ENCODE peak calls at places on chromosomes 13 and 19, in eight cellular contexts. B is occipital lobe; G is H7; U is activated T-cell treated with anti-CD3 and anti-CD28 coated beads for 48 hours; R is pancreas; K is activated CD4-positive, alpha-beta T cell treated with anti-CD3 and anti-CD28 coated beads, Interleukin-2, amount 50 U/mL, for 1 hour; J is gastrocnemius medialis; P is NCI-H2029. E is an unnamed sample.

GRCh38 chr19:18954094-18954493 is 13.1 kb upstream of the HOMER3 start:
- DNase-seq in B (no peak), G (no peak), U (no peak), R (no peak), K (no peak), J (no peak), P (no peak), E (no peak)

GRCh38 chr13:41694902-41695301 is 237.6 kb downstream of the RGCC start:
- DNase-seq in B (no peak), G (no peak), U (no peak), R (no peak), K (no peak), J (peak), P (no peak), E (no peak)

GRCh38 chr13:87684850-87685735 is 13.9 kb downstream of the SLITRK5 start:
- DNase-seq in B (no peak), G (no peak), U (no peak), R (no peak), K (no peak), J (no peak), P (no peak), E (no peak)

GRCh38 chr19:38845374-38846024 is 4.3 kb downstream of the HNRNPL start:
- DNase-seq in B (no peak), G (peak), U (no peak), R (no peak), K (no peak), J (peak), P (no peak), E (no peak)

GRCh38 chr19:8429826-8430225 is 14.9 kb upstream of the HNRNPM start:
- DNase-seq in B (no peak), G (no peak), U (no peak), R (no peak), K (no peak), J (no peak), P (no peak), E (no peak)

GRCh38 chr13:45713106-45713690 is 11.1 kb downstream of the CBY2 start:
- DNase-seq in B (no peak), G (peak), U (no peak), R (no peak), K (no peak), J (no peak), P (no peak), E (no peak)

GRCh38 chr13:102700088-102701031 is 5.5 kb upstream of the METTL21C start:
- DNase-seq in B (no peak), G (no peak), U (no peak), R (no peak), K (no peak), J (peak), P (no peak), E (no peak)

GRCh38 chr13:75445717-75446529 is 36.0 kb downstream of the TBC1D4 start:
- DNase-seq in B (no peak), G (no peak), U (no peak), R (no peak), K (no peak), J (no peak), P (no peak), E (no peak)

GRCh38 chr13:59337070-59337469 is 826.7 kb downstream of the DIAPH3 start:
- DNase-seq in B (no peak), G (no peak), U (no peak), R (no peak), K (no peak), J (no peak), P (no peak), E (no peak)

GRCh38 chr13:58247080-58247479 is 615.5 kb downstream of the PCDH17 start:
- DNase-seq in B (no peak), G (no peak), U (no peak), R (no peak), K (no peak), J (no peak), P (no peak), E (no peak)

GRCh38 chr13:40388617-40389016 is 277.8 kb downstream of the FOXO1 start:
- DNase-seq in B (no peak), G (no peak), U (peak), R (no peak), K (peak), J (no peak), P (peak), E (peak)

GRCh38 chr19:8506402-8506957 is 4.0 kb upstream of the PRAM1 start:
- DNase-seq in B (no peak), G (peak), U (no peak), R (no peak), K (no peak), J (no peak), P (peak), E (no peak)

GRCh38 chr19:3573162-3573857 is 566 bp downstream of the HMG20B start:
- DNase-seq in B (no peak), G (peak), U (no peak), R (peak), K (no peak), J (no peak), P (no peak), E (no peak)

GRCh38 chr13:113145911-113146598 is 12.4 kb upstream of the PROZ start:
- DNase-seq in B (no peak), G (peak), U (no peak), R (no peak), K (no peak), J (no peak), P (no peak), E (no peak)

GRCh38 chr19:45177817-45178261 is at the start of gene TRAPPC6A:
- DNase-seq in B (no peak), G (no peak), U (no peak), R (no peak), K (no peak), J (no peak), P (peak), E (no peak)

GRCh38 chr19:30391554-30392551 is 19.7 kb downstream of the ZNF536 start:
- DNase-seq in B (no peak), G (peak), U (no peak), R (no peak), K (no peak), J (no peak), P (no peak), E (no peak)

GRCh38 chr19:48842744-48843162 is 6.5 kb upstream of the HSD17B14 start:
- DNase-seq in B (no peak), G (peak), U (no peak), R (no peak), K (peak), J (no peak), P (peak), E (peak)

GRCh38 chr19:34974631-34975030 is 10.6 kb upstream of the ZNF792 start:
- DNase-seq in B (no peak), G (no peak), U (no peak), R (no peak), K (no peak), J (no peak), P (no peak), E (no peak)

GRCh38 chr13:32471187-32471922 is 43.4 kb upstream of the N4BP2L1 start:
- DNase-seq in B (peak), G (no peak), U (no peak), R (no peak), K (no peak), J (no peak), P (no peak), E (no peak)

GRCh38 chr19:28710278-28710677 is 502.7 kb downstream of the UQCRFS1 start:
- DNase-seq in B (no peak), G (peak), U (no peak), R (no peak), K (no peak), J (no peak), P (peak), E (peak)

GRCh38 chr19:2034729-2035589 is 16.1 kb downstream of the MKNK2 start:
- DNase-seq in B (no peak), G (peak), U (peak), R (peak), K (peak), J (no peak), P (peak), E (peak)

GRCh38 chr13:112952759-112953541 is 16.1 kb upstream of the MCF2L start:
- DNase-seq in B (no peak), G (no peak), U (no peak), R (peak), K (no peak), J (no peak), P (no peak), E (no peak)

GRCh38 chr19:51687791-51688664 is 5.1 kb upstream of the SPACA6 start:
- DNase-seq in B (peak), G (peak), U (no peak), R (no peak), K (no peak), J (no peak), P (no peak), E (no peak)

GRCh38 chr19:58229255-58229639 is 533 bp downstream of the ZNF544 start:
- DNase-seq in B (no peak), G (peak), U (peak), R (no peak), K (peak), J (no peak), P (peak), E (no peak)

GRCh38 chr13:114032121-114032799 is 58.4 kb upstream of the C13orf46 start:
- DNase-seq in B (no peak), G (no peak), U (no peak), R (no peak), K (no peak), J (no peak), P (no peak), E (no peak)

GRCh38 chr19:14023404-14024235 is 4.3 kb upstream of the RLN3 start:
- DNase-seq in B (no peak), G (peak), U (no peak), R (peak), K (no peak), J (no peak), P (no peak), E (no peak)

GRCh38 chr19:4474504-4475136 is 2.5 kb downstream of the HDGFL2 start:
- DNase-seq in B (peak), G (peak), U (no peak), R (no peak), K (no peak), J (no peak), P (no peak), E (peak)

GRCh38 chr19:28700176-28700575 is 512.8 kb downstream of the UQCRFS1 start:
- DNase-seq in B (no peak), G (no peak), U (no peak), R (no peak), K (no peak), J (no peak), P (no peak), E (no peak)

GRCh38 chr13:34078334-34078999 is 260.5 kb downstream of the RFC3 start:
- DNase-seq in B (no peak), G (no peak), U (no peak), R (no peak), K (no peak), J (no peak), P (no peak), E (no peak)

GRCh38 chr13:101305981-101306411 is 110.3 kb downstream of the NALCN start:
- DNase-seq in B (no peak), G (no peak), U (no peak), R (no peak), K (no peak), J (no peak), P (no peak), E (no peak)

GRCh38 chr13:32983058-32983457 is 33.2 kb upstream of the KL start:
- DNase-seq in B (no peak), G (no peak), U (no peak), R (no peak), K (no peak), J (no peak), P (no peak), E (no peak)

GRCh38 chr19:13410946-13411345 is 95.3 kb downstream of the CACNA1A start:
- DNase-seq in B (no peak), G (no peak), U (no peak), R (no peak), K (no peak), J (no peak), P (no peak), E (no peak)

GRCh38 chr19:16326401-16327130 is 1.9 kb downstream of the KLF2 start:
- DNase-seq in B (no peak), G (peak), U (no peak), R (no peak), K (peak), J (no peak), P (no peak), E (peak)

GRCh38 chr19:28864577-28865042 is 348.3 kb downstream of the UQCRFS1 start:
- DNase-seq in B (no peak), G (no peak), U (no peak), R (no peak), K (no peak), J (no peak), P (peak), E (no peak)

GRCh38 chr13:111385182-111385857 is 64.9 kb downstream of the TEX29 start:
- DNase-seq in B (no peak), G (no peak), U (no peak), R (no peak), K (no peak), J (no peak), P (no peak), E (no peak)

GRCh38 chr19:56162258-56162657 is 13.6 kb upstream of the GALP start:
- DNase-seq in B (no peak), G (no peak), U (peak), R (no peak), K (no peak), J (no peak), P (no peak), E (no peak)